ENCODE peak calls at places on chromosomes 7 and 10, in seven cellular contexts. P is HCT116, G is stomach, B is IMR-90, T is prostate gland, F is heart left ventricle, Z is gastrocnemius medialis. U is an unnamed sample.

GRCh38 chr7:30866939-30867338 is 44.7 kb upstream of the AQP1 start:
- DNase-seq in P (no peak), G (no peak), B (no peak), T (no peak), F (no peak), Z (no peak), U (no peak)

GRCh38 chr7:1975581-1975980 is 257.2 kb downstream of the MAD1L1 start:
- DNase-seq in P (no peak), G (no peak), B (no peak), T (no peak), F (no peak), Z (no peak), U (no peak)

GRCh38 chr10:7408494-7409044 is 2.3 kb downstream of the SFMBT2 start:
- DNase-seq in P (no peak), G (peak; percentile 49), B (peak; percentile 17), T (peak; percentile 56), F (peak; percentile 79), Z (no peak), U (peak; percentile 56)

GRCh38 chr10:22476601-22477364 is 131.5 kb downstream of the SPAG6 start:
- DNase-seq in P (no peak), G (no peak), B (no peak), T (no peak), F (no peak), Z (no peak), U (no peak)

GRCh38 chr10:53754851-53755250 is 982.3 kb upstream of the MBL2 start:
- DNase-seq in P (no peak), G (no peak), B (no peak), T (no peak), F (no peak), Z (no peak), U (no peak)

GRCh38 chr10:71444284-71445054 is 47.7 kb downstream of the CDH23 start:
- DNase-seq in P (no peak), G (no peak), B (no peak), T (no peak), F (no peak), Z (no peak), U (no peak)

GRCh38 chr7:130891254-130892094 is 157.5 kb upstream of the KLF14 start:
- DNase-seq in P (peak; percentile 88), G (peak; percentile 60), B (peak; percentile 96), T (peak; percentile 55), F (peak; percentile 53), Z (peak; percentile 74), U (no peak)

GRCh38 chr10:13839430-13839986 is 252.7 kb downstream of the PRPF18 start:
- DNase-seq in P (no peak), G (no peak), B (peak; percentile 93), T (no peak), F (peak; percentile 75), Z (no peak), U (no peak)

GRCh38 chr10:92839191-92840085 is 8.9 kb upstream of the EXOC6 start:
- DNase-seq in P (no peak), G (peak; percentile 58), B (peak; percentile 91), T (no peak), F (peak; percentile 65), Z (no peak), U (peak; percentile 55)

GRCh38 chr10:51965451-51965850 is 266.1 kb upstream of the CSTF2T start:
- DNase-seq in P (no peak), G (no peak), B (no peak), T (no peak), F (no peak), Z (no peak), U (no peak)

GRCh38 chr10:122861724-122862161 is 16.1 kb upstream of the CUZD1 start:
- DNase-seq in P (no peak), G (no peak), B (peak; percentile 77), T (no peak), F (no peak), Z (no peak), U (no peak)

GRCh38 chr7:1848911-1849311 is 178.8 kb downstream of the ELFN1 start:
- DNase-seq in P (no peak), G (no peak), B (no peak), T (no peak), F (no peak), Z (no peak), U (no peak)

GRCh38 chr7:507623-508305 is 11.9 kb downstream of the PDGFA start:
- DNase-seq in P (no peak), G (no peak), B (no peak), T (no peak), F (peak; percentile 25), Z (no peak), U (peak; percentile 14)

GRCh38 chr7:106279425-106280182 is 5.2 kb downstream of the NAMPT start:
- DNase-seq in P (no peak), G (no peak), B (no peak), T (no peak), F (no peak), Z (no peak), U (no peak)

GRCh38 chr10:99672884-99673283 is 13.6 kb downstream of the ENTPD7 start:
- DNase-seq in P (no peak), G (no peak), B (peak; percentile 39), T (no peak), F (no peak), Z (no peak), U (no peak)

GRCh38 chr10:97868134-97868685 is 18.6 kb downstream of the GOLGA7B start:
- DNase-seq in P (no peak), G (no peak), B (no peak), T (no peak), F (no peak), Z (no peak), U (peak; percentile 30)
- H3K27me3 ChIP-seq in P (no peaks in the 10 kb centered on the region), G (no peaks in the 10 kb centered on the region), B (peaks cover 46% of the 10 kb centered on the region), T (no peaks in the 10 kb centered on the region), F (peaks cover 6% of the 10 kb centered on the region), Z (peaks cover 4% of the 10 kb centered on the region), U (no peaks in the 10 kb centered on the region)

GRCh38 chr7:157916946-157917670 is 580.3 kb downstream of the DNAJB6 start:
- DNase-seq in P (no peak), G (no peak), B (no peak), T (no peak), F (no peak), Z (no peak), U (no peak)

GRCh38 chr7:157923903-157924630 is 587.3 kb downstream of the DNAJB6 start:
- DNase-seq in P (no peak), G (no peak), B (no peak), T (no peak), F (no peak), Z (no peak), U (no peak)

GRCh38 chr7:157918326-157918725 is 581.5 kb downstream of the DNAJB6 start:
- DNase-seq in P (no peak), G (no peak), B (no peak), T (no peak), F (no peak), Z (no peak), U (no peak)
- H3K9me3 ChIP-seq in P (no peaks in the 10 kb centered on the region), G (peaks cover 21% of the 10 kb centered on the region), B (peaks cover 25% of the 10 kb centered on the region), T (no peaks in the 10 kb centered on the region), F (peaks cover 32% of the 10 kb centered on the region), Z (no peaks in the 10 kb centered on the region), U (no peaks in the 10 kb centered on the region)

GRCh38 chr10:120283093-120283492 is 173.9 kb upstream of the PLPP4 start:
- DNase-seq in P (no peak), G (no peak), B (no peak), T (no peak), F (no peak), Z (no peak), U (no peak)

GRCh38 chr10:120279196-120279595 is 177.8 kb upstream of the PLPP4 start:
- DNase-seq in P (no peak), G (no peak), B (no peak), T (peak; percentile 63), F (no peak), Z (no peak), U (no peak)

GRCh38 chr10:120286280-120286679 is 170.7 kb upstream of the PLPP4 start:
- DNase-seq in P (no peak), G (no peak), B (no peak), T (no peak), F (no peak), Z (no peak), U (no peak)

GRCh38 chr10:120285408-120285807 is 171.6 kb upstream of the PLPP4 start:
- DNase-seq in P (no peak), G (no peak), B (no peak), T (no peak), F (no peak), Z (no peak), U (no peak)

GRCh38 chr10:120282421-120282820 is 174.6 kb upstream of the PLPP4 start:
- DNase-seq in P (no peak), G (no peak), B (no peak), T (no peak), F (no peak), Z (no peak), U (no peak)
- TF ChIP-seq POLR2A in P (no peak), G (no peak), B (no peak), T (no peak), F (no peak), Z (no peak), U (no peak)

GRCh38 chr7:23200331-23200730 is 18.5 kb downstream of the NUP42 start:
- DNase-seq in P (no peak), G (no peak), B (no peak), T (no peak), F (no peak), Z (no peak), U (no peak)
- H3K27me3 ChIP-seq in P (no peaks in the 10 kb centered on the region), G (no peaks in the 10 kb centered on the region), B (no peaks in the 10 kb centered on the region), T (no peaks in the 10 kb centered on the region), F (no peaks in the 10 kb centered on the region), Z (no peaks in the 10 kb centered on the region), U (no peaks in the 10 kb centered on the region)

GRCh38 chr10:129861776-129862530 is 102.1 kb downstream of the EBF3 start:
- DNase-seq in P (no peak), G (no peak), B (no peak), T (no peak), F (no peak), Z (no peak), U (no peak)

GRCh38 chr10:129860396-129860795 is 103.7 kb downstream of the EBF3 start:
- DNase-seq in P (no peak), G (no peak), B (no peak), T (no peak), F (no peak), Z (no peak), U (no peak)

GRCh38 chr10:129857242-129857960 is 106.7 kb downstream of the EBF3 start:
- DNase-seq in P (no peak), G (no peak), B (no peak), T (no peak), F (no peak), Z (no peak), U (no peak)

GRCh38 chr10:129855836-129856563 is 108.1 kb downstream of the EBF3 start:
- DNase-seq in P (no peak), G (no peak), B (no peak), T (no peak), F (no peak), Z (no peak), U (no peak)

DNA sequence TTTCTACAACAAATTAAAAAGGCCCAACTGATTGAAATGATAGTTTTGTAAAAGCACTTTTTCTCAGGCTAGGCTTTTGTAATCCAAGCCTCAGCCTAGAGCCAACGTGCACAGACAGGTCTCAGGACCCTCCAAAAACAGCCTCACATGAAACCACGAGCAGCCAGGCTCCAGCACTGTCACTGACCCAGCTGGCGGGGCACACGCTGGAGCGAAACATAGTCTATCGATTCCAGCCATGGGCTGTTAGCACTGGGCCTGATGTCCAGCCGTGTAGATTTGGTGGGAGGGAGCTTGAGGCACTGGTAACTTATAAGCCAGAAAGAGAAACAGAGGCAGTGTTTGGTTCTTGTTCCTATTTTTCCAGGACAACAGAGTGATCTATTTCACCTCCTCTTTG is 104.5 kb downstream of the EBF3 start:
- DNase-seq in P (no peak), G (no peak), B (no peak), T (no peak), F (no peak), Z (no peak), U (no peak)
- H3K9me3 ChIP-seq in P (no peaks in the 10 kb centered on the region), G (no peaks in the 10 kb centered on the region), B (peaks cover 26% of the 10 kb centered on the region), T (no peaks in the 10 kb centered on the region), F (peaks cover 17% of the 10 kb centered on the region), Z (no peaks in the 10 kb centered on the region), U (no peaks in the 10 kb centered on the region)

U was measured in body of pancreas.